ENCODE peak calls at places on chromosomes 1 and 21, in six cellular contexts. C is fibroblast of gingiva; G is Caco-2; O is stimulated activated naive B cell treated with anti-CD40 and anti-IgM and Interleukin-4, amounts not matched to agents 10 μg/mL and 1 μg/mL and 100 μg/mL, for 72 hours; S is posterior vena cava; L is activated CD8-positive, alpha-beta memory T cell treated with anti-CD3 and anti-CD28 coated beads for 48 hours. N is an unnamed sample.
A peak's percentile ranks its signal among the peaks of the same experiment; 100 is the strongest.

GRCh38 chr1:33228935-33229487 is 27.3 kb upstream of the ZNF362 start:
- DNase-seq in L (no peak), O (no peak), C (peak; percentile 86), S (no peak), G (no peak), N (no peak)

GRCh38 chr21:15935530-15935929 is 205.7 kb downstream of the USP25 start:
- DNase-seq in C (no peak), O (no peak), S (no peak), L (no peak), G (no peak), N (no peak)

GRCh38 chr1:111770916-111771315 is 15.2 kb downstream of the DDX20 start:
- DNase-seq in C (no peak), G (no peak), O (no peak), S (no peak), L (no peak), N (no peak)

GRCh38 chr1:73593379-73593778 is 604.6 kb downstream of the LRRIQ3 start:
- DNase-seq in C (peak; percentile 51), O (no peak), L (no peak), S (no peak), G (peak; percentile 6), N (no peak)

GRCh38 chr1:21673277-21673780 is 4.2 kb upstream of the RAP1GAP start:
- DNase-seq in C (peak; percentile 90), G (no peak), L (no peak), O (no peak), S (peak; percentile 89), N (peak; percentile 45)

GRCh38 chr1:36303244-36303643 is 2.9 kb upstream of the SH3D21 start:
- DNase-seq in O (no peak), C (no peak), G (no peak), S (no peak), L (no peak), N (no peak)

GRCh38 chr21:14403681-14404318 is 20.9 kb upstream of the HSPA13 start:
- DNase-seq in C (peak; percentile 11), O (no peak), L (no peak), G (peak; percentile 28), S (no peak), N (no peak)

GRCh38 chr1:155974208-155975165 is 3.9 kb downstream of the ARHGEF2 start:
- DNase-seq in G (no peak), L (no peak), C (no peak), O (no peak), S (no peak), N (no peak)

GRCh38 chr1:223665592-223666312 is at the start of gene CAPN8:
- DNase-seq in O (no peak), G (peak; percentile 55), C (no peak), L (no peak), S (no peak), N (no peak)

GRCh38 chr1:218874801-218875400 is 298.8 kb upstream of the LYPLAL1 start:
- DNase-seq in C (no peak), O (no peak), S (no peak), L (no peak), G (no peak), N (no peak)

GRCh38 chr1:228039006-228039481 is 32.2 kb downstream of the WNT3A start:
- DNase-seq in O (no peak), S (peak; percentile 46), C (no peak), L (no peak), G (no peak), N (peak; percentile 33)

GRCh38 chr1:156807627-156808026 is 9.0 kb downstream of the SH2D2A start:
- DNase-seq in L (no peak), O (no peak), G (no peak), S (no peak), C (no peak), N (no peak)

GRCh38 chr1:149884433-149885363 is 14.7 kb upstream of the BOLA1 start:
- DNase-seq in O (peak; percentile 37), L (no peak), C (no peak), S (no peak), G (peak; percentile 31), N (no peak)

GRCh38 chr1:64848136-64848535 is 103.3 kb downstream of the RAVER2 start:
- DNase-seq in O (no peak), C (no peak), G (no peak), S (no peak), L (no peak), N (no peak)

GRCh38 chr21:39387461-39388037 is 38.7 kb upstream of the HMGN1 start:
- DNase-seq in G (peak; percentile 95), C (peak; percentile 80), O (peak; percentile 82), L (peak; percentile 90), S (peak; percentile 97), N (peak; percentile 99)

GRCh38 chr1:154170547-154171221 is 15.8 kb upstream of the NUP210L start:
- DNase-seq in S (no peak), O (peak; percentile 19), L (no peak), C (no peak), G (no peak), N (no peak)

GRCh38 chr1:162626089-162626488 is 6.2 kb upstream of the DDR2 start:
- DNase-seq in O (no peak), L (no peak), G (no peak), S (no peak), C (peak; percentile 39), N (no peak)

GRCh38 chr1:81576996-81577697 is 223.6 kb upstream of the ADGRL2 start:
- DNase-seq in C (no peak), G (no peak), O (no peak), L (no peak), S (no peak), N (no peak)

GRCh38 chr1:27525296-27526271 is 35.6 kb upstream of the WASF2 start:
- DNase-seq in L (no peak), S (peak; percentile 93), G (peak; percentile 64), O (peak; percentile 63), C (peak; percentile 54), N (peak; percentile 81)

GRCh38 chr1:210448293-210448892 is 119.7 kb downstream of the HHAT start:
- DNase-seq in C (peak; percentile 32), G (peak; percentile 41), O (no peak), S (no peak), L (no peak), N (no peak)

GRCh38 chr1:151720190-151720953 is 950 bp upstream of the RIIAD1 start:
- DNase-seq in O (no peak), S (no peak), L (no peak), G (no peak), C (peak; percentile 9), N (no peak)

GRCh38 chr1:93848352-93848883 is 30.6 kb downstream of the DNTTIP2 start:
- DNase-seq in L (no peak), C (no peak), S (no peak), O (no peak), G (no peak), N (no peak)

GRCh38 chr1:151143986-151144385 is 2.4 kb downstream of the SEMA6C start:
- DNase-seq in S (peak; percentile 70), G (no peak), L (no peak), O (no peak), C (no peak), N (no peak)

GRCh38 chr1:212721388-212722247 is 22.0 kb upstream of the BATF3 start:
- DNase-seq in O (no peak), G (peak; percentile 60), S (no peak), L (no peak), C (peak; percentile 65), N (no peak)

GRCh38 chr1:90705910-90706309 is 11.2 kb downstream of the BARHL2 start:
- DNase-seq in L (no peak), G (no peak), S (no peak), C (no peak), O (no peak), N (no peak)

GRCh38 chr1:956636-957035 is 2.4 kb downstream of the NOC2L start:
- DNase-seq in L (no peak), G (no peak), C (no peak), S (no peak), O (no peak), N (no peak)

GRCh38 chr1:53686371-53687267 is 52.3 kb downstream of the GLIS1 start:
- DNase-seq in O (no peak), L (no peak), G (no peak), C (no peak), S (no peak), N (no peak)

GRCh38 chr1:35881850-35882273 is 1.1 kb upstream of the AGO1 start:
- DNase-seq in G (no peak), C (no peak), S (no peak), L (no peak), O (no peak), N (no peak)

GRCh38 chr1:75273110-75273509 is 138.9 kb downstream of the LHX8 start:
- DNase-seq in S (no peak), L (no peak), O (no peak), G (no peak), C (no peak), N (no peak)

GRCh38 chr1:178388398-178389161 is 108.2 kb downstream of the CLEC20A start:
- DNase-seq in G (no peak), L (no peak), O (no peak), C (peak; percentile 63), S (no peak), N (no peak)